ENCODE peak calls at places on chromosomes 13 and 19, in eight cellular contexts. P is colonic mucosa; V is cardiac muscle cell; W is spleen; I is lung; O is thoracic aorta; E is psoas muscle; Y is effector memory CD4-positive, alpha-beta T cell. L is an unnamed sample.

GRCh38 chr13:102912599-102912998 is 66.8 kb downstream of the ERCC5 start:
- DNase-seq in P (no peak), V (no peak), W (no peak), I (no peak), O (no peak), E (no peak), Y (no peak), L (no peak)

GRCh38 chr19:6047741-6048231 is 62.5 kb downstream of the RFX2 start:
- DNase-seq in P (no peak), V (peak; percentile 70), W (no peak), I (peak; percentile 28), O (no peak), E (no peak), Y (no peak), L (no peak)

GRCh38 chr13:85798999-85799646 is at the start of gene SLITRK6:
- DNase-seq in P (peak; percentile 18), V (peak; percentile 44), W (no peak), I (no peak), O (no peak), E (no peak), Y (no peak), L (peak; percentile 1)

GRCh38 chr13:113855012-113855921 is 8.6 kb downstream of the GAS6 start:
- DNase-seq in P (peak; percentile 74), V (no peak), W (peak; percentile 71), I (no peak), O (no peak), E (peak; percentile 93), Y (no peak), L (no peak)

GRCh38 chr13:73482556-73482955 is 423.8 kb downstream of the KLF5 start:
- DNase-seq in P (no peak), V (no peak), W (no peak), I (no peak), O (no peak), E (no peak), Y (no peak), L (no peak)

GRCh38 chr19:40650749-40651305 is 39.6 kb downstream of the NUMBL start:
- DNase-seq in P (no peak), V (no peak), W (no peak), I (no peak), O (no peak), E (peak; percentile 56), Y (no peak), L (no peak)

GRCh38 chr13:28409648-28410047 is 85.3 kb downstream of the FLT1 start:
- DNase-seq in P (no peak), V (no peak), W (no peak), I (no peak), O (no peak), E (no peak), Y (no peak), L (no peak)

GRCh38 chr13:106349080-106349841 is 186.2 kb downstream of the EFNB2 start:
- DNase-seq in P (peak; percentile 73), V (peak; percentile 47), W (no peak), I (peak; percentile 46), O (no peak), E (no peak), Y (no peak), L (peak; percentile 35)

GRCh38 chr13:59837101-59837500 is 326.6 kb downstream of the DIAPH3 start:
- DNase-seq in P (no peak), V (no peak), W (no peak), I (no peak), O (no peak), E (no peak), Y (no peak), L (no peak)

GRCh38 chr19:8208119-8208709 is 956 bp upstream of the CERS4 start:
- DNase-seq in P (no peak), V (no peak), W (no peak), I (no peak), O (no peak), E (no peak), Y (no peak), L (no peak)

GRCh38 chr19:12580180-12580694 is 29.0 kb upstream of the ZNF564 start:
- DNase-seq in P (no peak), V (no peak), W (no peak), I (no peak), O (no peak), E (no peak), Y (no peak), L (no peak)

GRCh38 chr19:46492841-46493235 is 2.8 kb downstream of the PNMA8B start:
- DNase-seq in P (no peak), V (no peak), W (no peak), I (no peak), O (no peak), E (no peak), Y (no peak), L (no peak)

GRCh38 chr19:36093146-36093662 is 17.7 kb upstream of the OVOL3 start:
- DNase-seq in P (no peak), V (no peak), W (no peak), I (no peak), O (no peak), E (no peak), Y (no peak), L (no peak)

GRCh38 chr19:47839913-47840312 is 18.2 kb downstream of the CRX start:
- DNase-seq in P (no peak), V (peak; percentile 69), W (no peak), I (no peak), O (no peak), E (no peak), Y (no peak), L (no peak)

GRCh38 chr13:69496951-69497350 is 610.7 kb upstream of the ATXN8OS start:
- DNase-seq in P (no peak), V (no peak), W (no peak), I (no peak), O (no peak), E (no peak), Y (no peak), L (no peak)

GRCh38 chr19:55133639-55134444 is 15.2 kb downstream of the TNNT1 start:
- DNase-seq in P (no peak), V (no peak), W (no peak), I (no peak), O (no peak), E (peak; percentile 42), Y (no peak), L (no peak)

GRCh38 chr13:42333613-42334328 is 61.8 kb downstream of the AKAP11 start:
- DNase-seq in P (no peak), V (peak; percentile 49), W (no peak), I (no peak), O (no peak), E (no peak), Y (no peak), L (no peak)

GRCh38 chr13:27276188-27276587 is 5.6 kb downstream of the RASL11A start:
- DNase-seq in P (no peak), V (no peak), W (no peak), I (no peak), O (no peak), E (no peak), Y (no peak), L (no peak)

GRCh38 chr19:47152632-47153031 is 22.0 kb downstream of the SAE1 start:
- DNase-seq in P (peak; percentile 58), V (no peak), W (no peak), I (no peak), O (no peak), E (no peak), Y (no peak), L (peak; percentile 31)

GRCh38 chr19:34778342-34778741 is 5.3 kb upstream of the ZNF599 start:
- DNase-seq in P (no peak), V (no peak), W (no peak), I (no peak), O (no peak), E (no peak), Y (no peak), L (no peak)

DNA sequence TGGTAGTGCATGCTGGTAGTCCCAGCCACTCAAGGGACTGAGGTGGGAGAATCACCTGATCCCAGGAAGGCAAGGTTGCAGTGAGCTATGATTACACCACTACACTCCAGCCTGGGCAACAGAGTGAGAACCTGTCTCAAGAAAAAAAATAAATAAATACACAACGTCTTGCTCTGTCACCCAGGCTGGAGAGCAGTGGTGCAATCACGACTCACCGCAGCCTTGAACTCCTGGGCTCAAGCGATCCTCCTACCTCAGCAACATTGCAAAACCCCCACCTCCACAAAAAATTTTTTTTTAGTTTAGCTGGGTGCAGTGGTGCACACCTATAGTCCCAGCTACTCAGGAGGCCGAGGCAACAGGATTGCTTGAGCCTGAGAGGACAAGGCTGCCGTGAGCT is 8.8 kb downstream of the TPM4 start:
- DNase-seq in P (no peak), V (no peak), W (no peak), I (no peak), O (no peak), E (no peak), Y (no peak), L (no peak)
- H3K27ac ChIP-seq in P (no peak overlapping the region), V (no peak overlapping the region), W (peak overlapping the region; percentile 80), I (peak overlapping the region; percentile 76), O (peak overlapping the region; percentile 57), E (no peak overlapping the region), Y (peak overlapping the region; percentile 51), L (no peak overlapping the region)

DNA sequence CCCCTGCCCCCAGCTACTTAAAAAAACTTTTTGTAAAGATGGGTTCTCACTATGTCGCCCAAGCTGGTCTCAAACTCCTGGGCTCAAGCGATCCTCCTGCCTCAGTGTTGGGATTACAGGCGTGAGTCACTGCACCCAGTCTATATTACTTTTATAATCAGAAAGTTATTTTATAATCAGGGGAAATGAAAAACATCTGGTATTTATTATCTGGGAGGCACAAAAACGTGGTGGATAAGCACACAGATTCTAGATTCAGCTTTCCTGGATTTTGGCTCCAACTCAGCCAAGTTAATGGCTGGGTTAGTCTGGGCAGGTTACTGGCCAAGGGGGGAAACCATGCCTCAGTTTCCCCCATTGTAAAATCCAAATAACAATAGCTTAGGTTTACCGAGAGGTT is 24.7 kb downstream of the KEAP1 start:
- DNase-seq in P (no peak), V (no peak), W (no peak), I (no peak), O (no peak), E (no peak), Y (no peak), L (no peak)
- H3K4me3 ChIP-seq in P (peak overlapping the region; percentile 26), V (no peak overlapping the region), W (no peak overlapping the region), I (no peak overlapping the region), O (peak overlapping the region; percentile 72), E (peak overlapping the region; percentile 66), Y (peak overlapping the region; percentile 39), L (no peak overlapping the region)

DNA sequence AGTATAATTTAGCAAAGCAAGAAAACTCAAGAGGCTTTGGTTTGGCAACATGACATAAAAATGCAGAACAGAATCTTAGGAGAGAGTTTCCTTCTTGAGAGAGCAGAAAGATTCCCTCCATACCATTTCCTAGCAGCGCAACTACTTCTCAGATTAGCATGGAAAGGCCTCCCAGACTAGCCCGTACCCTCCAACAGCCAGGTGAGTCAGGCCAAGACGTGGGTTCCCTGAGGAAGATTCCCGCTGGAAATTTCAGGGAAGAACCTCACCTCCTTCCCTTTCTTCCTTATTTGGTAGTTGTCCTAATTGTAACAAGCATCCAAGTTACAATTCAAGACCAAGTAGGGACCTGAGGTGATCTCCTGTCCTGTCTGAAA is 12.3 kb downstream of the COL4A2 start:
- DNase-seq in P (no peak), V (no peak), W (no peak), I (no peak), O (no peak), E (no peak), Y (no peak), L (no peak)
- H3K27ac ChIP-seq in P (peak overlapping the region; percentile 41), V (no peak overlapping the region), W (peak overlapping the region; percentile 6), I (peak overlapping the region; percentile 87), O (peak overlapping the region; percentile 64), E (peak overlapping the region; percentile 71), Y (no peak overlapping the region), L (peak overlapping the region; percentile 63)

DNA sequence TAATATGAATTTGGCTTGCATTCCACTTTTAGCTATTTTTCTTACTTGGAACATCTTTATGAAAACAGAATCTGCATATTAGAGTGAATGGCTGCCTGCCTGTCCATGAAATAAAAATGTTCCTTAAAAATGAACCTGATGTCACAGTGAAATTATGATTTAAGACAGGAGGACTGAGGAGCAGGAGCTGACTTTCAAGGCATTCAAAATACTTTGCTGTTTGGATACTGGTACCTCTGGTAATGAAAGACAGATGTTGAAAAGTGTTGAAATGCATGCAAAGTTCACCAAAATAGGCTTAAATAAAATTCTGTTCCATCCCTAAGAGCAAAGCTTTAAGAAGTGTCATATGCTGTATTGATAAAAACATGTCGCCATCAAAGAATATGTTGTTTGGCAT is 1.7 kb downstream of the ARHGEF7 start:
- DNase-seq in P (no peak), V (no peak), W (no peak), I (no peak), O (no peak), E (no peak), Y (no peak), L (no peak)
- H3K4me3 ChIP-seq in P (no peak overlapping the region), V (no peak overlapping the region), W (no peak overlapping the region), I (no peak overlapping the region), O (peak overlapping the region; percentile 76), E (peak overlapping the region; percentile 87), Y (no peak overlapping the region), L (no peak overlapping the region)